ENCODE peak calls at places on chromosome 1, in six cellular contexts. One of them, this sample, is unnamed.

GRCh38 chr1:214377886-214378285 is 96.9 kb downstream of the SMYD2 start:
- DNase-seq in stimulated activated CD4-positive, alpha-beta T cell treated with anti-CD3 and anti-CD28 coated beads, Interleukin-15, amount 100 ng/mL, for 1 hour: no peak
- DNase-seq in HT-29: no peak
- DNase-seq in skeletal muscle cell: no peak
- DNase-seq in effector CD8-positive, alpha-beta T cell: no peak
- DNase-seq in astrocyte of the spinal cord: peak
- DNase-seq in this sample: no peak

GRCh38 chr1:21781971-21782867 is 730 bp downstream of the USP48 start:
- DNase-seq in stimulated activated CD4-positive, alpha-beta T cell treated with anti-CD3 and anti-CD28 coated beads, Interleukin-15, amount 100 ng/mL, for 1 hour: no peak
- DNase-seq in HT-29: peak
- DNase-seq in skeletal muscle cell: no peak
- DNase-seq in effector CD8-positive, alpha-beta T cell: peak
- DNase-seq in astrocyte of the spinal cord: peak
- DNase-seq in this sample: peak

GRCh38 chr1:28915036-28915895 is 897 bp downstream of the EPB41 start:
- DNase-seq in stimulated activated CD4-positive, alpha-beta T cell treated with anti-CD3 and anti-CD28 coated beads, Interleukin-15, amount 100 ng/mL, for 1 hour: no peak
- DNase-seq in HT-29: peak
- DNase-seq in skeletal muscle cell: no peak
- DNase-seq in effector CD8-positive, alpha-beta T cell: peak
- DNase-seq in astrocyte of the spinal cord: peak
- DNase-seq in this sample: peak

GRCh38 chr1:39737546-39738169 is 1.0 kb upstream of the PPIE start:
- DNase-seq in stimulated activated CD4-positive, alpha-beta T cell treated with anti-CD3 and anti-CD28 coated beads, Interleukin-15, amount 100 ng/mL, for 1 hour: no peak
- DNase-seq in HT-29: no peak
- DNase-seq in skeletal muscle cell: peak
- DNase-seq in effector CD8-positive, alpha-beta T cell: no peak
- DNase-seq in astrocyte of the spinal cord: peak
- DNase-seq in this sample: no peak

GRCh38 chr1:145988773-145989172 is 7.6 kb downstream of the TXNIP start:
- DNase-seq in stimulated activated CD4-positive, alpha-beta T cell treated with anti-CD3 and anti-CD28 coated beads, Interleukin-15, amount 100 ng/mL, for 1 hour: no peak
- DNase-seq in HT-29: no peak
- DNase-seq in skeletal muscle cell: no peak
- DNase-seq in effector CD8-positive, alpha-beta T cell: no peak
- DNase-seq in astrocyte of the spinal cord: no peak
- DNase-seq in this sample: no peak

GRCh38 chr1:161499099-161500078 is 5.9 kb upstream of the FCGR2A start:
- DNase-seq in stimulated activated CD4-positive, alpha-beta T cell treated with anti-CD3 and anti-CD28 coated beads, Interleukin-15, amount 100 ng/mL, for 1 hour: no peak
- DNase-seq in HT-29: no peak
- DNase-seq in skeletal muscle cell: no peak
- DNase-seq in effector CD8-positive, alpha-beta T cell: no peak
- DNase-seq in astrocyte of the spinal cord: no peak
- DNase-seq in this sample: no peak

GRCh38 chr1:103461171-103462105 is 64.1 kb upstream of the RNPC3 start:
- DNase-seq in stimulated activated CD4-positive, alpha-beta T cell treated with anti-CD3 and anti-CD28 coated beads, Interleukin-15, amount 100 ng/mL, for 1 hour: no peak
- DNase-seq in HT-29: peak
- DNase-seq in skeletal muscle cell: peak
- DNase-seq in effector CD8-positive, alpha-beta T cell: no peak
- DNase-seq in astrocyte of the spinal cord: peak
- DNase-seq in this sample: no peak

GRCh38 chr1:170001266-170001665 is 73.2 kb downstream of the KIFAP3 start:
- DNase-seq in stimulated activated CD4-positive, alpha-beta T cell treated with anti-CD3 and anti-CD28 coated beads, Interleukin-15, amount 100 ng/mL, for 1 hour: no peak
- DNase-seq in HT-29: peak
- DNase-seq in skeletal muscle cell: no peak
- DNase-seq in effector CD8-positive, alpha-beta T cell: no peak
- DNase-seq in astrocyte of the spinal cord: no peak
- DNase-seq in this sample: no peak

GRCh38 chr1:244953865-244954264 is 89.5 kb upstream of the HNRNPU start:
- DNase-seq in stimulated activated CD4-positive, alpha-beta T cell treated with anti-CD3 and anti-CD28 coated beads, Interleukin-15, amount 100 ng/mL, for 1 hour: no peak
- DNase-seq in HT-29: no peak
- DNase-seq in skeletal muscle cell: no peak
- DNase-seq in effector CD8-positive, alpha-beta T cell: no peak
- DNase-seq in astrocyte of the spinal cord: no peak
- DNase-seq in this sample: no peak

GRCh38 chr1:76959581-76959980 is 92.3 kb downstream of the ST6GALNAC5 start:
- DNase-seq in stimulated activated CD4-positive, alpha-beta T cell treated with anti-CD3 and anti-CD28 coated beads, Interleukin-15, amount 100 ng/mL, for 1 hour: no peak
- DNase-seq in HT-29: no peak
- DNase-seq in skeletal muscle cell: no peak
- DNase-seq in effector CD8-positive, alpha-beta T cell: no peak
- DNase-seq in astrocyte of the spinal cord: no peak
- DNase-seq in this sample: no peak

This sample was measured in stimulated activated CD8-positive, alpha-beta memory T cell treated with anti-CD3 and anti-CD28 coated beads, Interleukin-15, amount 100 ng/mL, for 4 hours.